ENCODE peak calls at places on chromosome 1, in ten cellular contexts. N is pancreas, E is esophagus muscularis mucosa, P is right cardiac atrium, Y is psoas muscle, C is suprapubic skin, H is adrenal gland, U is Panc1, S is neural progenitor cell, L is cardiac muscle cell. Z is an unnamed sample. For H3K4me1 and H3K27me3, the result is how much of the 10 kb centered on the place peaks cover.

GRCh38 chr1:65792671-65793358 is at the start of gene PDE4B:
- DNase-seq in L (peak), S (peak), Y (peak), U (no peak), C (no peak), E (no peak), H (no peak), N (no peak), P (peak), Z (peak)

GRCh38 chr1:153155542-153155941 is 4.9 kb upstream of the SPRR2G start:
- DNase-seq in C (no peak), S (no peak), H (no peak), N (no peak), U (no peak), P (no peak), Y (no peak), E (no peak), L (no peak), Z (no peak)

GRCh38 chr1:16205891-16206546 is 6.4 kb downstream of the ARHGEF19 start:
- DNase-seq in N (peak), U (no peak), Y (no peak), L (no peak), C (no peak), E (no peak), P (no peak), S (no peak), H (peak), Z (no peak)

GRCh38 chr1:216482620-216483019 is 59.4 kb upstream of the USH2A start:
- DNase-seq in H (no peak), E (no peak), C (no peak), N (no peak), U (no peak), S (no peak), Y (no peak), P (no peak), L (no peak), Z (no peak)

GRCh38 chr1:47705517-47706130 is 267.8 kb downstream of the FOXD2 start:
- DNase-seq in E (no peak), Y (no peak), L (no peak), N (no peak), H (no peak), S (no peak), C (no peak), U (no peak), P (no peak), Z (no peak)

GRCh38 chr1:108570128-108570527 is 10.2 kb downstream of the EEIG2 start:
- DNase-seq in N (no peak), U (no peak), C (no peak), P (no peak), H (no peak), Y (no peak), E (no peak), S (peak), L (peak), Z (no peak)

GRCh38 chr1:117780981-117781475 is 148.4 kb downstream of the GDAP2 start:
- DNase-seq in N (no peak), L (no peak), H (no peak), Y (no peak), U (no peak), C (no peak), E (no peak), P (no peak), S (no peak), Z (no peak)

GRCh38 chr1:187928288-187928687 is 1099.5 kb downstream of the PLA2G4A start:
- DNase-seq in P (no peak), N (no peak), E (no peak), L (peak), Y (no peak), U (peak), S (peak), H (no peak), C (no peak), Z (no peak)

GRCh38 chr1:226653311-226653921 is 85.7 kb downstream of the ITPKB start:
- DNase-seq in L (no peak), H (no peak), N (no peak), Y (peak), U (no peak), C (no peak), P (peak), S (no peak), E (no peak), Z (peak)

GRCh38 chr1:198267921-198268320 is 111.1 kb downstream of the NEK7 start:
- DNase-seq in S (no peak), U (no peak), L (no peak), C (no peak), N (no peak), H (no peak), E (no peak), P (no peak), Y (no peak), Z (no peak)

GRCh38 chr1:209405183-209405823 is 178.2 kb upstream of the CAMK1G start:
- DNase-seq in U (no peak), C (no peak), N (no peak), H (no peak), S (no peak), E (no peak), P (no peak), L (no peak), Y (no peak), Z (no peak)

DNA sequence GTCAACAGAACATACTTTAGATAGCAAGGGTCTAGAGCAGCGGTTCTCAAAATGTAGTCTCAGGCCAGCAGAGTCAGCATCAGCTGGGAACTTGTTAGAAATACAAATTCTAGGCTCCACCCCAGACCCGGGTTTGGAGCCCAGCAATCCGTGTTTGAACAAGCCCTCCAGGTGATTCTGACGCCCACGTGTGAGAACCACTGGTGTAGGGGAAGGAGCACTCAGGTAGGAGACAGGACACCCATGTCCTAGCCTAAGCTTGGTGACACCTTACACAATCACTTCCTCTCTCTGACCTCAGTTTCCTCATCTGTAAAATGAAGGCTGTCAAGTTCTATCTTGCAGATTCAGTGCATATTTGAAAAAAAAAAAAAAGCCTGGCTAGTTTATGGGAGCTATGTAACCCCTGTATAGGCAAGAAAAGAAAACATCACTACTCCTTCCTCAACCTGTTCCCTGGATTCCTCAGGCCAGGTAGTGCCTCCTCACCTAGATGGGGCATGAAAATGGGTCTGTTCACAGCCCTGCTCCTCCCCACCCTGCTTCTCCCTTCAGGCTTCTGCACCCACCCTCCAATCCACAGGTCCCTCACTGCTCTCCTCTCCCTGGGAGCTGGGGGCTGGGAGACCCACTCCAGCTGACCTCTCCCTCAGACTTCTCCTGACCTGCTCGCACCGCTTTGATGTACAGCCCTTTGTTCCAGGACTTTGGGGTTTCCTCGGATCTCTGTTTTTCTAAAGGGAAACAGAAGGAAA is 7.1 kb upstream of the PHLDA3 start:
- DNase-seq in U (no peak), C (no peak), Y (no peak), S (no peak), E (no peak), N (no peak), L (no peak), P (no peak), H (no peak), Z (no peak)
- H3K4me3 ChIP-seq in U (no peak), C (no peak), Y (no peak), S (no peak), E (no peak), N (no peak), L (no peak), P (no peak), H (no peak), Z (no peak)

DNA sequence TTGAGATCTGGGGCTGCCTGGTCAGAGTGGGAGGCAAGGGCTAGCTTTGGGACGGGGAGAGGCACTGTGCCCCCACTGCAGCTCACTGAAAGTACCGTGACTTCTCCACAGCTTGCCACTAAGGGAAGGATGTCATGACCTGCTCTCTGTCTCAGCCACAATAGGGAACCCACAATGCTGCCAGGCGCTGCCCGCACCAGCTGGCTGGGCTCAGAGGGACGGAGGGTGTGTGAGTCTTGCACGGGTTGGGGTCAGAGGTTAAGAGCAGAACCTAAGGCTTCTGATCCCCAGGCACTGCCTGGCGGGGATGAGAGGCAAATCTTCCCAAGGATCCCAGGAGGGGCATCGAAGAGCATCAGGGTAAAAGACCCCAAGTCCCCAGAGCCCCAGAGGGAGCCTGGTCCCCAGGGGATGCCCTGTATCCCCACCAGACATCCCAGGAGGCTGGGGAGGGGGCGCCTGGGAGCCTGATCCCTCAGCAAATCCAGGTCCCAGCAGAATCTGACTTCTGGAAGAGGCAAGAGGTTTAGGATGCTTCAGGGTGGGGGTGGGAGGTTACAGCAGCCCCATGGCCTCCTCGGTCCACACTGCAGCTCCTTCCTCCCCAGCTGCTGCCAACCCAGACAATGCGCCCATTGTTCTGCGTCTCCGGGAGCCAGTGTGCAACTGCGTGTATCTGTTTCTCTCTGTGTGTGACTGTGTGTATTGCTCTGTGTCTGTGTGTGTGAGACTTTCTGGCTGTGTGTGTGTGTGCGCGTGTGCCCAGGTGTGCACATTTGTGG is 2.0 kb upstream of the MARCKSL1 start:
- DNase-seq in Y (no peak), U (no peak), L (no peak), P (peak), C (no peak), H (no peak), S (peak), E (no peak), N (no peak), Z (peak)
- H3K4me1 ChIP-seq in Y (under half), U (under half), L (under half), P (under half), C (half or more), H (under half), S (under half), E (under half), N (under half), Z (half or more)

DNA sequence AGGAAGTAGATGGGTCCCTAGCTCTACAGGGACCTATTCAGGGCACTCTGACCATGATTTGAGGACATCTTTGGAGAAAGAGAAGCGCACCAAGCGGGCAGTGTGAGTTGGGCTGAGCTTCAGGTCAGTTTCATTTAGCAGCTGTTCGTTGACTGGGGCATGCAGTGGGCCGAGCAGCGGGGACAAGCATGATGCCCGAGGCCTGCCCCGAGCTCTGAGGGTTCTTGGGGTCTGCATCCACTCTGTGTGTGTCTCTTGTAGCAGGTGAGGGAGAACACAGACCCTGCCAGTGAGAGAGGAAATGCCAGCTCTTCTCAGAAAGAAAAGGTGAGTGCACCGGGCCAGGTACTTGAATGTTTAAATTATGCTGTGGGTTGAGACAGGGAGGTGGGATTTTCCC is 5.4 kb downstream of the THAP3 start:
- DNase-seq in S (no peak), L (no peak), H (no peak), N (no peak), U (no peak), Y (no peak), P (no peak), E (no peak), C (no peak), Z (no peak)
- H3K27me3 ChIP-seq in S (under half), L (under half), H (under half), N (under half), U (under half), Y (under half), P (under half), E (under half), C (under half), Z (under half)

GRCh38 chr1:174875306-174875705 is 124.4 kb upstream of the CACYBP start:
- DNase-seq in S (peak), C (no peak), U (no peak), L (peak), H (no peak), E (no peak), Y (no peak), P (no peak), N (peak), Z (peak)
- H3K4me3 ChIP-seq in S (peak), C (no peak), U (no peak), L (no peak), H (no peak), E (no peak), Y (no peak), P (no peak), N (no peak), Z (peak)